ENCODE peak calls at places on chromosome 4, in ten cellular contexts. M, L, I, O, X, N, T, W, D and J are unnamed samples. For H3K36me3, the result is how much of the 10 kb centered on the place peaks cover.

GRCh38 chr4:38195486-38195885 is 235.3 kb downstream of the PTTG2 start:
- DNase-seq in L (no peak), T (no peak), W (no peak), O (no peak), D (no peak), I (no peak), N (no peak), X (no peak), M (no peak), J (no peak)

GRCh38 chr4:70297581-70297980 is 37.2 kb upstream of the CABS1 start:
- DNase-seq in T (no peak), W (no peak), N (no peak), O (no peak), M (no peak), D (no peak), X (no peak), L (no peak), I (no peak), J (no peak)

GRCh38 chr4:128648021-128648420 is 161.5 kb upstream of the JADE1 start:
- DNase-seq in L (no peak), W (no peak), X (no peak), N (no peak), O (no peak), I (no peak), M (no peak), T (no peak), D (no peak), J (no peak)

GRCh38 chr4:155972098-155972497 is 18.4 kb upstream of the CTSO start:
- DNase-seq in D (no peak), N (no peak), T (peak), W (no peak), I (no peak), O (no peak), X (no peak), L (peak), M (no peak), J (no peak)

GRCh38 chr4:9608300-9608699 is 164.1 kb downstream of the DEFB131A start:
- DNase-seq in O (no peak), W (no peak), T (peak), I (no peak), X (no peak), N (no peak), L (no peak), D (no peak), M (no peak), J (no peak)

GRCh38 chr4:100695871-100696270 is 178.0 kb upstream of the EMCN start:
- DNase-seq in X (no peak), I (no peak), W (no peak), D (peak), T (no peak), O (no peak), M (no peak), L (no peak), N (no peak), J (no peak)

GRCh38 chr4:6956434-6957147 is 47.0 kb downstream of the TBC1D14 start:
- DNase-seq in I (no peak), M (no peak), L (no peak), X (peak), T (no peak), O (peak), D (no peak), W (no peak), N (no peak), J (no peak)

GRCh38 chr4:33086351-33086900 is 2366.3 kb downstream of the PCDH7 start:
- DNase-seq in L (no peak), O (no peak), T (no peak), X (no peak), D (no peak), M (no peak), I (no peak), N (no peak), W (no peak), J (no peak)

GRCh38 chr4:139736257-139736626 is 70.6 kb downstream of the MGST2 start:
- DNase-seq in N (no peak), D (peak), I (no peak), M (no peak), X (no peak), W (no peak), L (no peak), T (no peak), O (no peak), J (no peak)

GRCh38 chr4:19945979-19946380 is 305.7 kb upstream of the SLIT2 start:
- DNase-seq in M (no peak), N (no peak), O (no peak), W (no peak), L (peak), T (no peak), D (peak), X (no peak), I (no peak), J (no peak)

GRCh38 chr4:185463541-185463940 is 8.0 kb downstream of the CCDC110 start:
- DNase-seq in X (no peak), W (no peak), N (no peak), O (no peak), M (no peak), I (no peak), L (no peak), D (no peak), T (no peak), J (no peak)

GRCh38 chr4:62344474-62344873 is 1144.3 kb downstream of the ADGRL3 start:
- DNase-seq in D (no peak), X (no peak), W (no peak), L (no peak), O (no peak), I (no peak), T (no peak), M (no peak), N (no peak), J (no peak)

GRCh38 chr4:32748498-32748897 is 2028.3 kb downstream of the PCDH7 start:
- DNase-seq in X (no peak), N (no peak), W (no peak), L (no peak), I (no peak), D (no peak), M (no peak), T (no peak), O (no peak), J (no peak)

GRCh38 chr4:184136525-184136924 is 81.1 kb downstream of the ENPP6 start:
- DNase-seq in X (no peak), W (no peak), M (no peak), N (no peak), D (no peak), O (no peak), L (no peak), T (no peak), I (no peak), J (no peak)

GRCh38 chr4:186954956-186955355 is 231.3 kb upstream of the FAT1 start:
- DNase-seq in W (no peak), N (no peak), I (no peak), O (no peak), D (no peak), M (no peak), X (no peak), L (no peak), T (no peak), J (no peak)

GRCh38 chr4:123317211-123317610 is 79.4 kb upstream of the SPRY1 start:
- DNase-seq in N (no peak), L (no peak), I (no peak), X (no peak), D (no peak), W (no peak), M (no peak), O (no peak), T (no peak), J (no peak)

GRCh38 chr4:139163806-139164206 is 13.2 kb downstream of the ELF2 start:
- DNase-seq in W (no peak), M (no peak), X (no peak), I (no peak), T (no peak), O (no peak), D (no peak), N (no peak), L (no peak), J (no peak)

GRCh38 chr4:76084542-76084941 is 10.0 kb downstream of the ART3 start:
- DNase-seq in D (no peak), W (no peak), T (no peak), N (no peak), M (no peak), L (no peak), I (no peak), X (no peak), O (no peak), J (no peak)

GRCh38 chr4:105194328-105195231 is 47.9 kb downstream of the TET2 start:
- DNase-seq in T (peak), D (peak), I (no peak), L (peak), X (no peak), M (no peak), N (no peak), W (no peak), O (no peak), J (no peak)

GRCh38 chr4:99885063-99885664 is 9.1 kb downstream of the LAMTOR3 start:
- DNase-seq in T (no peak), M (no peak), I (no peak), N (no peak), O (no peak), L (peak), X (no peak), D (peak), W (no peak), J (no peak)

DNA sequence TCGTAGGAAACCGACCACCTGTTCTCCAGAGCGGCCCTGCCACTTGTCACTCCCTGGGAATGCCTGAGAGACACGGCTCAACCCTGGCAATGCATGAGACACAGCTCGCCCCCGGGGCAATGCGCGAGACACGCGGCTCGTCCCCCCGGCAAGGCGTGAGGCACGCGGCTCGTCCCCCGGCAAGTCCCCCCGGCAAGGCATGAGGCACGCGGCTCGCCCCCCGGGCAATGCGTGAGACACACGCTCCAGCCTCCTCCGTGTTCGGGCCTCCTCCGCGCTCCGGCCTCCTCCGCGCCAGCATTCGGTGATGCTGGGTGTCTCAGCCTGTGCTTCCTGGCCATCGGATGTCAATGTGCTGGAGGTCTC is 27.5 kb upstream of the CPLX1 start:
- DNase-seq in I (no peak), T (no peak), M (no peak), L (no peak), W (peak), N (no peak), O (no peak), D (no peak), X (no peak), J (no peak)
- H3K36me3 ChIP-seq in I (under half), T (under half), M (under half), L (half or more), W (under half), N (under half), O (half or more), D (under half), X (under half), J (half or more)

DNA sequence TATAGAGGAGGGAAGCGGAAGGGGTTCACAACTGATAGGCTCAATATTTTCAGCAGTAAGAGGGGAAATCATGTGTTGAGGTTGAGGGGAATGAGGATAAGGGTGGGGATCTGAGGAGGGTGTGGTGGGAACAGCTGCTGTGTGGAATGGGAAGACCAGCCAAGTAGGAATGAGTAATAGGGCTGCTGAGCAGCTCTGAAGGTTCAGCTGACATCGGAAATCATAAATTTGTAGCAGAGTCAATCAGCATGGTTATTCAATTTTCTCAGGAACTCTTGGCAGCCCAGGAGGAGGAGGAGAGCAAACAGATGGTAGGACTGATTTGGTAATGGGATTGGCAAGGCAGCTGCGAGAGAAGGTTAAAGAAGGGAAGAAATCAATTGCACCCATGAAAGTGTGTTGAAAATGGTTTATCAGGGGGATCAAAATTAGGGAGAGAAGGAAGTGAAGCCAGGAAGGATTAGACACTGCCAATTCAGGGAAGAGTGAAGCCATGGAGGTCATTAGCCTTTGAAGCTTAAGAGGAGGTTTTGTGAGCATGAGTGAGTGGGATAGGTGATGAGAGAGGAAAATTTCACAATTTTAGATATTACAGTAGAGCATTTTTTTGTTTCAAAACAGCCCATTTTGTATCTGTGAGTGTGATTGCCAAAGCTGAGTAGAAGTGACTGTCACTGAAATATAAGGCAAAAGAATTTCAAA is 82.6 kb downstream of the PCDH7 start:
- DNase-seq in L (peak), T (no peak), D (peak), X (no peak), M (no peak), W (no peak), I (no peak), O (no peak), N (no peak), J (no peak)
- TF ChIP-seq POLR2A in L (no peak), T (no peak), D (no peak), X (no peak), M (no peak), W (no peak), I (no peak), O (no peak), N (no peak), J (no peak)

DNA sequence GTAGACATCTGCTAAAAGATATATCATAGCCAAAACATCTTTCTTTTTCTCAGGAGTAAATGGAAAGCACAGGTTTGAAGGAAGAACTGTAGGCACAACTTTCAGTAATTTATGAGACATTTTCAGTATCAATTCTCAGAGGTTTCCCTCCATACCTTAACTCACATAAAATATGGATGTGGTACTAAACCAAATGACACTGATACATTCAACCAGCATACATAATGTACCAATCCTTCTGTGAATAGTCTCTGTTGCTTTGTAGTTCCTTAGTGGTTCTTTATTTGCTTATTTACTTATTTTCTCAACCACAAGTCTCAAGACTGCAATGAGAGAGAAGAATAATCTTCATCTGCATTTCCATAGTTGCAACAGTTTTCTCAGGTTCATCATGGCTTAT is 96.1 kb downstream of the ARHGAP24 start:
- DNase-seq in X (no peak), I (no peak), O (no peak), N (no peak), W (no peak), L (no peak), M (no peak), D (no peak), T (no peak), J (no peak)
- H3K4me3 ChIP-seq in X (no peak), I (no peak), O (no peak), N (no peak), W (no peak), L (no peak), M (no peak), D (no peak), T (no peak), J (no peak)

GRCh38 chr4:8603931-8604330 is 11.4 kb downstream of the CPZ start:
- DNase-seq in D (no peak), L (no peak), N (no peak), W (no peak), O (no peak), X (no peak), T (no peak), M (no peak), I (no peak), J (no peak)
- H3K36me3 ChIP-seq in D (under half), L (half or more), N (under half), W (under half), O (under half), X (under half), T (under half), M (under half), I (under half), J (under half)

DNA sequence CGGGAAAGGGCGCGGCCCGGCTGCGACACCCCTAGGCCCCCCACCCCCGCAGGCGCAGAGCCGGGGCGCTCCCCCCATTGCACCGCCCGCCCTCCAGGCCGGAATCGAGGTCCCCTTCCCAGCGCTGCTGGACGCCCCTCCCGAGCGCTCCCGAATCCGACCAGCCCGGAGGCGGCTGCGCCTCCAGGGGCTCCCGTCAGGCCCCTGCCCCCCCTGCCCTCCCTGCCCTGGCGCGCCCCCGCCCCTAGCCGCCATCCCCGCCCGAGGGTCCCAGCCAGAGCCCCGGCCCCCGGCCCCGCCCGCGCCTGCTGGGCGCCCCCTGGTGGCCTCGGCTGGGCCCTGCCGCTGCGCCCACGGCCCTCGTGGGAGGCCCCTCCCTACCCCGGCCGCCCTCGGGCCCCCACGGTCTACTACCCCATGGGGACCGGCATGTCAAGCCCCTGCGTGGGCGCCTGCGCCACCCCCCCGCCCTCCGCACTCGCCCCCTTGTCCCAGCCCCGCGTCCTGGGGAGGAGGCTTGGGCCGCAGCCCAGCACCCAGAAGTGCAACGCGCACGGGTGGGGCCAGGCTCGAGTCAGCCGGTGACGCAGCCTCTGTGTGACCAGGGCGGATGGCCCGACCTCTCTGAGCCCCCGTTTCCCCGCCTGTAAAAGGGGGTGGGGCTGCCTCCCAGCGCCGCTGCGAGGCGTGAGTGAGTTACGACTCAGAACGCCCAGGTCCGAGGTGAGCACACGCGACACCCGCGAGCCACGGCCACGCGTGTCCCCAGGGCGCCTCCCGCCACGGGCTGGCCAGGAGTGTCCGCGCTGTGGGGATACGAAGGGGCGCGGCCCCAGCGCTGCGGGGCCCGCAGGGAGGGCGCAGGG is 104.9 kb downstream of the FAM53A start:
- DNase-seq in L (peak), T (no peak), D (peak), W (peak), M (peak), X (peak), O (peak), N (peak), I (peak), J (no peak)
- TF ChIP-seq POLR2A in L (no peak), T (no peak), D (no peak), W (peak), M (peak), X (no peak), O (no peak), N (peak), I (peak), J (no peak)

GRCh38 chr4:80189581-80189955 is 7.7 kb upstream of the PRDM8 start:
- DNase-seq in L (no peak), T (no peak), W (no peak), O (no peak), N (no peak), M (no peak), I (no peak), D (no peak), X (no peak), J (no peak)
- H3K4me3 ChIP-seq in L (peak), T (no peak), W (no peak), O (no peak), N (no peak), M (no peak), I (no peak), D (no peak), X (no peak), J (no peak)

GRCh38 chr4:2940267-2941137 is 22.7 kb downstream of the NOP14 start:
- DNase-seq in D (no peak), X (no peak), I (no peak), N (no peak), L (no peak), M (peak), T (no peak), O (no peak), W (peak), J (no peak)
- H3K36me3 ChIP-seq in D (half or more), X (under half), I (under half), N (under half), L (half or more), M (under half), T (half or more), O (half or more), W (half or more), J (half or more)